ENCODE peak calls at places on chromosomes 13 and 19, in four cellular contexts. T is IMR-90, Z is dorsolateral prefrontal cortex, G is suprapubic skin. K is an unnamed sample.
A peak's percentile ranks its signal among the peaks of the same experiment; 100 is the strongest.

GRCh38 chr19:54211214-54211613 is 10.6 kb downstream of the RPS9 start:
- DNase-seq in G (peak; percentile 59), Z (no peak), T (no peak), K (no peak)

GRCh38 chr13:64278493-64278892 is 2862.8 kb upstream of the PCDH20 start:
- DNase-seq in T (peak; percentile 78), G (no peak), Z (no peak), K (no peak)

GRCh38 chr19:342801-343421 is 1.7 kb downstream of the MIER2 start:
- DNase-seq in Z (no peak), G (no peak), T (peak; percentile 93), K (no peak)

GRCh38 chr13:65090191-65090590 is 2139.9 kb downstream of the PCDH9 start:
- DNase-seq in Z (no peak), G (no peak), T (no peak), K (no peak)

GRCh38 chr13:19618925-19619324 is 14.5 kb upstream of the MPHOSPH8 start:
- DNase-seq in G (no peak), Z (no peak), T (peak; percentile 37), K (no peak)

GRCh38 chr13:20191902-20192469 is 752 bp downstream of the GJB2 start:
- DNase-seq in T (no peak), Z (no peak), G (no peak), K (no peak)

GRCh38 chr19:52722062-52723005 is 12.5 kb downstream of the ZNF611 start:
- DNase-seq in Z (no peak), T (peak; percentile 93), G (no peak), K (no peak)

GRCh38 chr19:7716762-7717161 is 14.8 kb upstream of the FCER2 start:
- DNase-seq in Z (no peak), T (no peak), G (no peak), K (no peak)

GRCh38 chr19:15181394-15181793 is 19.4 kb downstream of the NOTCH3 start:
- DNase-seq in T (no peak), Z (no peak), G (no peak), K (no peak)

GRCh38 chr19:21422244-21422643 is 25.3 kb downstream of the ZNF493 start:
- DNase-seq in T (no peak), Z (no peak), G (no peak), K (no peak)

GRCh38 chr13:38900188-38900587 is 90.4 kb downstream of the STOML3 start:
- DNase-seq in T (no peak), G (no peak), Z (no peak), K (peak; percentile 48)

GRCh38 chr19:38073806-38074685 is 150.0 kb downstream of the DPF1 start:
- DNase-seq in T (peak; percentile 19), Z (no peak), G (no peak), K (peak; percentile 85)

GRCh38 chr19:31478241-31478640 is 129.0 kb upstream of the TSHZ3 start:
- DNase-seq in T (no peak), Z (no peak), G (no peak), K (no peak)

GRCh38 chr19:7507884-7508283 is 8.0 kb upstream of the ZNF358 start:
- DNase-seq in G (no peak), Z (no peak), T (peak; percentile 80), K (no peak)

GRCh38 chr19:5403968-5404640 is 51.1 kb upstream of the ZNRF4 start:
- DNase-seq in T (peak; percentile 81), G (no peak), Z (no peak), K (no peak)

GRCh38 chr13:73335226-73335625 is 276.4 kb downstream of the KLF5 start:
- DNase-seq in G (no peak), T (peak; percentile 65), Z (no peak), K (peak; percentile 24)

GRCh38 chr19:7986321-7987083 is 18.9 kb downstream of the ELAVL1 start:
- DNase-seq in G (no peak), T (peak; percentile 82), Z (no peak), K (no peak)

GRCh38 chr19:57099199-57099661 is 20.6 kb upstream of the USP29 start:
- DNase-seq in T (peak; percentile 35), G (no peak), Z (peak; percentile 68), K (peak; percentile 83)

GRCh38 chr13:49400755-49401659 is 42.9 kb downstream of the CAB39L start:
- DNase-seq in Z (no peak), T (peak; percentile 87), G (no peak), K (no peak)

GRCh38 chr19:45069056-45069455 is 7.2 kb downstream of the ZNF296 start:
- DNase-seq in Z (no peak), T (no peak), G (no peak), K (no peak)

GRCh38 chr13:47594833-47595232 is 406.2 kb downstream of the SUCLA2 start:
- DNase-seq in G (no peak), T (peak; percentile 1), Z (no peak), K (no peak)

GRCh38 chr13:101514695-101515275 is 62.3 kb downstream of the ITGBL1 start:
- DNase-seq in Z (no peak), T (peak; percentile 68), G (no peak), K (no peak)

GRCh38 chr13:108851660-108852059 is 222.2 kb downstream of the MYO16 start:
- DNase-seq in Z (no peak), T (no peak), G (no peak), K (no peak)
- TF ChIP-seq CTCF in Z (no peak), T (no peak), G (no peak), K (no peak)

DNA sequence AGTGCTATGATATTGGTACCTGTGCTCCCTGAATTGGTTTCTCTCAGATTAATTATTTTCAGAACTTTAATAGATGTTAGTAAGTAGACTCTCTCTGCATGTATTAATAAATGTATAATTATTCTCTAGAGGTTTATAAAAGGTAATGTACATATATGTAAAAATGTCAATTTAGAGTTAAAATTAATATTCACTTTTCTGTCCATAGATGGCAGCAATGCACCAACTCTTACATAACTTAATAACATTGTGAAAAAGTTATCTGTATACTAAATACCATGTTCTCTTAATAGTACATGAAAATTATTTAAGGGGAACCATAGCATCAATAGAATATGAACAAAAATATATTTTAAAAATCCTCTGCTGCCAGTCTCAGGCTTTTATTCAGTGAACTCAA is 515.0 kb upstream of the KLHL1 start:
- DNase-seq in T (peak; percentile 0), Z (no peak), G (no peak), K (no peak)
- TF ChIP-seq CTCF in T (peak; percentile 41), Z (peak; percentile 49), G (no peak), K (peak; percentile 68)

GRCh38 chr13:35767256-35767981 is 290.9 kb upstream of the MAB21L1 start:
- DNase-seq in G (no peak), Z (no peak), T (no peak), K (no peak)

GRCh38 chr13:35765387-35765786 is 288.9 kb upstream of the MAB21L1 start:
- DNase-seq in T (no peak), Z (no peak), G (no peak), K (peak; percentile 23)

GRCh38 chr13:35768126-35768525 is 291.6 kb upstream of the MAB21L1 start:
- DNase-seq in G (no peak), T (no peak), Z (no peak), K (no peak)

GRCh38 chr13:35765941-35766340 is 289.5 kb upstream of the MAB21L1 start:
- DNase-seq in Z (no peak), T (no peak), G (no peak), K (no peak)

GRCh38 chr13:35766663-35767062 is 290.2 kb upstream of the MAB21L1 start:
- DNase-seq in G (no peak), Z (no peak), T (no peak), K (no peak)
- TF ChIP-seq CTCF in G (no peak), Z (no peak), T (no peak), K (no peak)

DNA sequence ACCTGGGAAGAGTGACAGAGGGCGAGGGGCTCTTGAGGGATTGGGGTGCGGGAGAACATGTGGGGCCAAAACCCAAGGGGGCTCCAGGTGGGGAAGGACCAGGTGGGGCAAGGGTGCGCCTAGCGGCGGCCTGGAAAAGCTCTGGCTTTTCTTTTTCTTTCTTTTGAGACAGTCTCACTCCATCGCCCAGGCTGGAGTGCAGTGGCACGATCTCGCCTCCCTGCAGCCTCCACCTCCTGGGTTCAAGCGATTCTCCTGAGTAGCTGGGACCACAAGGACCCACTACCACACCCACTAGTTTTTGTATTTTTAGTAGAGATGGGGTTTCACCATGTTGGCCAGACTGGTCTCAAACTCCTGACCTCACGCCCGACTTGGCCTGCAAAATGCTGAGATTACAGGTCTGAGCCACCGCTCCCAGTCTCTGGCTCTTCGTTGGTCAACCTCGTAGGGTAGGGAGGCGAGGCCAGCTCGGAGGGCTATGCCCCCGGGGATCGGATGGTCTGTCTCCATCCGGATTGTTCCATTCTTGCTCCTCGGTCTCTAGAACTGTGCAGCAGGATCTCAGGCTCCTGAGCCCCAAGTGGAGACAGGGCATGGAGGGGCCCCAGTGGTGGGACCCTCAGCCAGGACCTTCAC is 3.7 kb downstream of the GADD45B start:
- DNase-seq in Z (no peak), G (no peak), T (no peak), K (no peak)
- TF ChIP-seq CTCF in Z (no peak), G (no peak), T (no peak), K (no peak)

DNA sequence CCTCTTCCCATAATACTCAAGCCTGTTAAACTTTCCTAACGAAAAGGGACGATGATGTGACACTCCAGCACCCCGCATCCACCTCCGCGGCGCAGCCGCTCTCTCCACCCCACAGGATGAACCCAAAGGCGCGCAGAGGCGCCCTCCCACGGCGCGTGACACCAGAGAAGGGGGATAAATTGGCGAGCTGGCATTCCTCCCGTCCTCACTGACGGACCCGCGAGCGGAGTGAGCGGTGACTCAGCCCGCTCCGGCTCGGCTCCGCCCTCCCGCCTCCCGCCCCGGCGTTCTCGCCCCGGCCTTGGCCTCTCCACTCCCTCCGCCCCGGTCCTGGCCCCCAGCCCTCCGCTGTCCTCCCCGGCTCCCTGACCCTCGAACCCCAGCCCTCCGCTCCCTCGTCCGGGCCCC is 590 bp downstream of the TUBGCP3 start:
- DNase-seq in T (peak; percentile 86), Z (peak; percentile 63), G (peak; percentile 89), K (peak; percentile 61)
- TF ChIP-seq CTCF in T (peak; percentile 31), Z (no peak), G (no peak), K (peak; percentile 38)

GRCh38 chr19:1401138-1401888 is at the start of gene GAMT:
- DNase-seq in T (no peak), Z (no peak), G (no peak), K (peak; percentile 90)
- TF ChIP-seq CTCF in T (peak; percentile 48), Z (peak; percentile 72), G (no peak), K (peak; percentile 40)

GRCh38 chr19:55516878-55517620 is 19.9 kb downstream of the SBK2 start:
- DNase-seq in G (peak; percentile 98), T (peak; percentile 91), Z (peak; percentile 94), K (peak; percentile 100)
- TF ChIP-seq CTCF in G (peak; percentile 77), T (peak; percentile 95), Z (peak; percentile 76), K (peak; percentile 86)

DNA sequence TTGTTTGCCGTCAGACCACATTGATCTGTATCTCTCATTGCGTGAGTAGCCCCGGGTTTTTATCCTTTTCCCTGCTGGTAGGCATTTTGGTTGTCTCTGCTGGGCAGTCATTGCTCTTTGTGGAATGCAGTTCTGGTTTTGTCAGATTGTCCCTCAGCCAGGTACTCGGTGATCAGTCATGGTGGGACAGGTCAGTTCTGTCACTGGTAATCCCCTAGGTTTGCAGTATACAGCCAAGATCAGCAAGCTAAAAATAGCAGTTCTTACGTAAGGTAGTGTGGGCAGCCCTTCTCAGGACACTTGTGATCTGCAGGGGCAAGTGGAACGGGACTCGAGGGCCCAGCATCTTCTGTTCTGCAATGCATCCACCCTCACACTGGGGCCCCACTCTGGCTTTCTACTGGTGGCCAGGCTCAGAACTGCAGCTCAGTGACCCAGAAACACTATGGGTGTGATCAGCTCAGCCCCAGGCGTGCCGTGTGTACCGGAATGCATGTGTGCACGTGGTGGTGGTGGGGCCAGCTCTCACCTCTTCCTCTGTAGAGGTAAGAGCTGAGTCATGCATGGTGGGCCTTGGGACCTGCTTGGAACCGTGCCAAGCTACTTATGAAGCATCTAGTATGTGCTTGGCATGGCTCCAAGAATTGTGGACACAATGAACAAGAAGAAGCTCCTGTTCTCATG is 6.3 kb downstream of the PLEKHF1 start:
- DNase-seq in Z (no peak), T (no peak), G (no peak), K (no peak)
- TF ChIP-seq CTCF in Z (no peak), T (no peak), G (peak; percentile 36), K (no peak)